ENCODE peak calls at places on chromosomes 5 and 9, in seven cellular contexts. V is endothelial cell, E is Right ventricle myocardium inferior, G is left ventricle myocardium superior, B is fibroblast of pulmonary artery, D is GM20000, K is T-helper 1 cell. Z is an unnamed sample.

GRCh38 chr5:24644757-24645156 is at the start of gene CDH10:
- DNase-seq in B (peak), G (no peak), D (no peak), E (peak), V (peak), K (no peak), Z (no peak)

GRCh38 chr9:120708526-120709224 is 5.6 kb downstream of the MEGF9 start:
- DNase-seq in E (no peak), K (no peak), B (peak), V (no peak), G (no peak), D (no peak), Z (no peak)

GRCh38 chr9:76701441-76702031 is 62.7 kb upstream of the PCA3 start:
- DNase-seq in B (peak), G (no peak), E (no peak), K (no peak), D (no peak), V (no peak), Z (no peak)

GRCh38 chr9:108333406-108334031 is 522.3 kb downstream of the ACTL7B start:
- DNase-seq in B (no peak), K (no peak), D (no peak), E (no peak), V (no peak), G (no peak), Z (no peak)

GRCh38 chr5:78615697-78616096 is 32.9 kb downstream of the LHFPL2 start:
- DNase-seq in V (no peak), G (no peak), K (no peak), E (no peak), B (no peak), D (no peak), Z (peak)

GRCh38 chr5:96567188-96567587 is 95.0 kb upstream of the CAST start:
- DNase-seq in D (no peak), B (peak), G (no peak), E (no peak), K (no peak), V (no peak), Z (no peak)

GRCh38 chr5:136080483-136081180 is 51.8 kb downstream of the TGFBI start:
- DNase-seq in K (peak), E (peak), G (peak), D (peak), V (peak), B (peak), Z (peak)

GRCh38 chr5:150762216-150762615 is 3.4 kb upstream of the DCTN4 start:
- DNase-seq in D (no peak), V (no peak), G (no peak), B (peak), K (no peak), E (no peak), Z (peak)

GRCh38 chr5:141734501-141735231 is 52.6 kb upstream of the ARAP3 start:
- DNase-seq in E (no peak), D (peak), G (no peak), K (peak), B (peak), V (peak), Z (peak)

GRCh38 chr9:89538874-89539273 is 41.0 kb upstream of the SEMA4D start:
- DNase-seq in D (no peak), B (no peak), E (no peak), K (no peak), G (no peak), V (no peak), Z (no peak)

GRCh38 chr9:97710356-97711222 is 13.4 kb upstream of the XPA start:
- DNase-seq in D (peak), B (peak), G (no peak), V (peak), E (no peak), K (peak), Z (peak)

GRCh38 chr5:174900176-174900692 is 175.9 kb downstream of the MSX2 start:
- DNase-seq in D (no peak), E (no peak), K (no peak), G (no peak), B (no peak), V (no peak), Z (no peak)

GRCh38 chr5:435156-435790 is 7.7 kb upstream of the EXOC3 start:
- DNase-seq in V (no peak), B (no peak), K (no peak), D (no peak), E (no peak), G (peak), Z (no peak)

Z was measured in trophoblast cell.